ENCODE peak calls at places on chromosomes 2 and 18, in eight cellular contexts. K is CD8-positive, alpha-beta T cell; C is GM23338; U is fibroblast of lung; S is sigmoid colon; N is aorta; T is H1; I is upper lobe of right lung. Y is an unnamed sample. For H3K4me1, the result is how much of the 10 kb centered on the place peaks cover.

GRCh38 chr2:197357986-197358385 is 47.4 kb upstream of the ANKRD44 start:
- DNase-seq in I (no peak), T (no peak), N (no peak), S (no peak), C (no peak), U (no peak), K (no peak), Y (no peak)

GRCh38 chr2:181300600-181301291 is 156.4 kb upstream of the ITGA4 start:
- DNase-seq in U (no peak), S (no peak), I (no peak), N (no peak), C (no peak), T (no peak), K (peak), Y (no peak)

GRCh38 chr2:217989221-217989948 is 13.4 kb downstream of the TNS1 start:
- DNase-seq in S (no peak), I (peak), U (no peak), T (no peak), N (peak), K (no peak), C (no peak), Y (no peak)

GRCh38 chr2:95525294-95526035 is 40.9 kb upstream of the TRIM43B start:
- DNase-seq in U (peak), C (peak), T (no peak), I (peak), S (no peak), N (no peak), K (no peak), Y (no peak)

GRCh38 chr2:119282139-119282965 is 58.7 kb downstream of the STEAP3 start:
- DNase-seq in U (no peak), C (no peak), K (no peak), T (no peak), N (no peak), S (no peak), I (no peak), Y (no peak)

GRCh38 chr2:143545643-143546275 is 416.5 kb downstream of the ARHGAP15 start:
- DNase-seq in N (no peak), I (no peak), T (no peak), S (no peak), K (no peak), C (no peak), U (peak), Y (no peak)

GRCh38 chr18:3037423-3037915 is 24.5 kb upstream of the LPIN2 start:
- DNase-seq in C (no peak), I (no peak), U (peak), K (no peak), S (no peak), N (no peak), T (no peak), Y (peak)

GRCh38 chr2:212520340-212520739 is 18.3 kb downstream of the ERBB4 start:
- DNase-seq in T (no peak), K (no peak), C (peak), I (no peak), U (no peak), N (no peak), S (no peak), Y (no peak)

GRCh38 chr18:45012286-45012685 is 331.6 kb downstream of the SETBP1 start:
- DNase-seq in S (no peak), N (no peak), C (peak), U (peak), T (no peak), I (no peak), K (no peak), Y (no peak)

GRCh38 chr2:196309646-196310045 is 138.3 kb upstream of the STK17B start:
- DNase-seq in S (no peak), C (no peak), U (no peak), N (no peak), K (no peak), T (no peak), I (no peak), Y (no peak)

GRCh38 chr2:130864830-130865229 is 28.1 kb downstream of the ARHGEF4 start:
- DNase-seq in K (no peak), C (no peak), I (peak), T (no peak), S (peak), N (peak), U (peak), Y (no peak)

GRCh38 chr2:76895469-76895868 is 626.7 kb downstream of the LRRTM4 start:
- DNase-seq in S (no peak), N (no peak), K (no peak), I (no peak), U (no peak), T (no peak), C (no peak), Y (no peak)

GRCh38 chr2:156340377-156340776 is 7.9 kb upstream of the NR4A2 start:
- DNase-seq in T (no peak), K (no peak), C (no peak), S (no peak), I (no peak), N (no peak), U (no peak), Y (no peak)

GRCh38 chr2:73292316-73292905 is 937 bp downstream of the EGR4 start:
- DNase-seq in K (no peak), S (no peak), N (no peak), I (no peak), T (no peak), U (no peak), C (peak), Y (no peak)

GRCh38 chr2:24548058-24548457 is 57.0 kb downstream of the NCOA1 start:
- DNase-seq in N (no peak), I (no peak), S (no peak), K (no peak), C (no peak), T (no peak), U (no peak), Y (no peak)

GRCh38 chr2:217367464-217367863 is 507.6 kb upstream of the TNP1 start:
- DNase-seq in U (peak), I (no peak), C (no peak), K (no peak), T (no peak), N (no peak), S (no peak), Y (no peak)

GRCh38 chr2:227462463-227462951 is 9.4 kb upstream of the AGFG1 start:
- DNase-seq in N (no peak), T (no peak), K (no peak), U (no peak), S (no peak), I (no peak), C (no peak), Y (peak)

GRCh38 chr2:115635440-115635839 is 1193.0 kb downstream of the DPP10 start:
- DNase-seq in C (no peak), U (no peak), S (no peak), K (no peak), N (no peak), I (no peak), T (no peak), Y (no peak)

GRCh38 chr2:26615336-26616031 is 25.7 kb downstream of the CIB4 start:
- DNase-seq in N (no peak), K (no peak), I (peak), U (no peak), T (peak), C (peak), S (peak), Y (no peak)
- H3K4me3 ChIP-seq in N (no peak), K (no peak), I (no peak), U (no peak), T (no peak), C (no peak), S (no peak), Y (no peak)

DNA sequence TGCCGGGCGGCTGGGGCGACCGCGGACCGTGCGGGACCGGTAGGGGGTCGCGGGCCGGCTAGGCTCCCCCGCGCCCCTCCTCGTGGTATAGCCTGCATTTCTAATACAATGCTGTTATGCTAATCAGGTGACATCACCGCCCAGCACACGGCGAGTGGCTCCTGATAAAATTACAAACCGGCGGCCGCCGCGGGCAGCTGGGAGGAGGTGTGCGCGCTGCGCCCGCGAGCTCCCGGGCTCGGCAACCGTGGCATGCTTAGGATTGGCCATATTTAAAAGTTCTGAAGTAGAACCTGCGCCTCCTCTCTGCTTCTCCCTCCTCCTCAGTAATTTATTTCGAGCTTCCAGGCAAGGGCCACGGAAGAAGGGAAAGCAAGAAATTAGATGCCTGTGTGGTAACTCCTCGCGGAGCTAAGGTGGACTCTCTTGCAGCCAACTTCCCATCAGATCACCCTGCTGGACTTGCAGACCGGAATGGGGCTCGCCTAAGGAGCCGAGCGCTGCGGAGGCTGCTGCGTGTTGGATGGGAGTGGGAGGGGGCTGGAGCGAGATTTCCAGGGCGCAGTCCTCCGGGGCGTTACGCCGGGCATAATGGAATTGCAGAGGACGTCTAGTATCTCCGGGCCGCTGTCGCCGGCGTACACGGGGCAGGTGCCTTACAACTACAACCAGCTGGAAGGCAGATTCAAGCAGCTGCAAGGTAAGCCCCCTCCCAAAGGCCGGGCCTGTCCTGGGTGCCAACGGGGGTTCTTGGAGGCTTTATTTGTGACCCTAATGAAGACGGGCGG is 102.3 kb downstream of the SPTBN1 start:
- DNase-seq in U (peak), K (peak), N (peak), C (peak), I (peak), T (peak), S (peak), Y (peak)
- H3K4me1 ChIP-seq in U (under half), K (under half), N (under half), C (under half), I (half or more), T (under half), S (half or more), Y (under half)

DNA sequence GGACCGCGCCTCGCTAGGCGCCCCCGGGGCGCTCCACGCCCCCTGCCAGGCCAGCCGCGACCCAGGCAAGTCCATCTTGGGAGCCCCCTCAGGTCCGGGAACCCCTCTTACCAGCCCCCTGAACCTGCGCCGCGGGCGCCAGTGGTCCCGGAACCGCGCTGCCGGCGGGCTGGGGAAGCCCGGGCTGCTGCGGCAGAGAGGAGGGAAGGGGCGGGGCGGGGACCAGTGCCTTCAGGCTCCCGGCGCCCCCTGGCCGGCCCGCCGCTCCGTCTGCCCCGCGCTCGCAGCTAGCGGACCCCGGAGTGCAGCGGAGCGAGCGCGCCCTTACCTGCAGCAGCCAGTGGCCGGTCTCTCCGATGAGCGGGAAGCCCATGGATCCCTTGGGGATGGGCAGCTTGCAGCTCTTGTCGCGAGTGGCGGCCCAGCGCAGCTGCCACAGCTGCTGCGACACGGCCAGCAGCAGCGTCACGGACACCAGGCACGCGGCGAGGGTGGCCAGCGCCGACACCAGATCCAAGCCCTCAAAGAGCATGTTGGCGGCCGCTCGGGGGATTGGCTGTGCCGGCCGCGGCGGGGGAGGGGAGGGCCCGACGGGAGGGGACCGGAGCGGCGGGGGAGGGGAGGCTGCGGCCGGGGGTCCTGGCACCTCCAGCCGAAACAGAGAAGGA is at the start of gene CYP26B1:
- DNase-seq in C (peak), I (peak), N (peak), T (no peak), S (peak), K (peak), U (no peak), Y (no peak)
- H3K27ac ChIP-seq in C (no peak), I (no peak), N (no peak), T (no peak), S (no peak), K (no peak), U (no peak), Y (no peak)

DNA sequence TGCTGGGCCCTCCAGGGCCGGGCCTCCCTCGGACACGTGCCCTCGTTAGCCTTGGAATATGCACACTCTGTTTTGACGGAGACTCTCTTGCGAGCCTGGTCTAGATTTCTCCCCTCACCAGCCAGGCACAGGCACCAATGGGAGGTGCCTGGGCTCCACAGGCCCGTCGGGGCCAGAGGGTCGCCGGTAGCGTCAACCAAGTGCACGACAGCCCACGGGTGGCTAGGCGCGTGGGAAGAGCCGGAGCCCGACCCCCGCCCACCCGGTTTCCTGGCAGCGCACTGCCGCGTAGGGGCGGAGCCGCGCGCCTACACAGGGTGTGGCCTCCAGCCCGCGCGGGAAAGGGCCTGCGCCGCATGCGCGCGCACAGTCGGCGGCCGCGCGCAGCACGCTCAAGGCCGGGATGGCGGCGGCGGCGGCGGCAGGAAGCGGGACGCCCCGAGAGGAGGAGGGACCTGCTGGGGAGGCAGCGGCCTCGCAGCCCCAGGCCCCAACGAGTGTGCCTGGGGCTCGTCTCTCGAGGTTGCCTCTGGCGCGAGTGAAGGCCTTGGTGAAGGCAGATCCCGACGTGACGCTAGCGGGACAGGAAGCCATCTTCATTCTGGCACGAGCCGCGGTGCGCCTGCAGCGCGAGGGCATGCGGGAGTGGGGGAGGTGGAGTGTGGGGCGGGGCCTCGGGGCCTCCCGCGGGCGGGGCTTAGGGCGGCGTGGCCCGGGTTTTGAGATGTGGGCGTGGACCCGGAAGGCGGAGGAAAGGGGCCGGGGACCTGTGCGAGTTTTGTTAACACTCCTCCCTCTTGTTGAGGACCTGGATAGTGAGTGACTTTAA is at the start of gene POLE4:
- DNase-seq in T (peak), I (peak), C (peak), K (peak), N (peak), U (peak), S (peak), Y (peak)
- H3K4me3 ChIP-seq in T (peak), I (peak), C (peak), K (peak), N (peak), U (peak), S (peak), Y (peak)

GRCh38 chr18:9922592-9923308 is 8.9 kb downstream of the VAPA start:
- DNase-seq in C (no peak), N (no peak), S (no peak), U (no peak), I (no peak), T (no peak), K (no peak), Y (no peak)
- H3K4me1 ChIP-seq in C (half or more), N (under half), S (half or more), U (under half), I (half or more), T (under half), K (half or more), Y (half or more)

GRCh38 chr2:170817247-170817998 is 736 bp downstream of the GAD1 start:
- DNase-seq in C (peak), T (no peak), N (no peak), I (no peak), S (no peak), U (peak), K (no peak), Y (no peak)
- H3K27ac ChIP-seq in C (no peak), T (no peak), N (peak), I (no peak), S (no peak), U (no peak), K (no peak), Y (no peak)

GRCh38 chr18:63550068-63550467 is 7.9 kb downstream of the SERPINB12 start:
- DNase-seq in I (no peak), C (no peak), K (no peak), S (no peak), N (no peak), T (no peak), U (no peak), Y (no peak)

GRCh38 chr18:63551769-63552168 is 9.6 kb downstream of the SERPINB12 start:
- DNase-seq in U (no peak), I (no peak), K (no peak), T (no peak), C (no peak), S (no peak), N (no peak), Y (no peak)

GRCh38 chr18:63553117-63553516 is 10.9 kb downstream of the SERPINB12 start:
- DNase-seq in I (no peak), S (no peak), C (no peak), N (no peak), T (no peak), K (no peak), U (peak), Y (no peak)

GRCh38 chr18:63552581-63552980 is 10.4 kb downstream of the SERPINB12 start:
- DNase-seq in K (no peak), I (no peak), C (no peak), T (no peak), N (no peak), S (no peak), U (no peak), Y (no peak)
- H3K4me3 ChIP-seq in K (no peak), I (no peak), C (no peak), T (no peak), N (no peak), S (no peak), U (no peak), Y (no peak)

GRCh38 chr18:61464551-61465102 is 131.4 kb downstream of the CDH20 start:
- DNase-seq in T (no peak), K (no peak), S (no peak), C (no peak), N (no peak), I (no peak), U (peak), Y (no peak)
- H3K4me1 ChIP-seq in T (under half), K (under half), S (under half), C (under half), N (under half), I (under half), U (under half), Y (under half)

GRCh38 chr18:21080576-21080975 is 31.0 kb downstream of the ROCK1 start:
- DNase-seq in N (no peak), S (no peak), K (no peak), T (no peak), I (no peak), C (no peak), U (no peak), Y (no peak)

GRCh38 chr18:21081425-21081824 is 30.2 kb downstream of the ROCK1 start:
- DNase-seq in S (no peak), N (no peak), T (no peak), I (no peak), C (no peak), U (no peak), K (no peak), Y (no peak)

GRCh38 chr18:21083017-21083416 is 28.6 kb downstream of the ROCK1 start:
- DNase-seq in N (no peak), S (no peak), T (no peak), I (no peak), U (no peak), K (no peak), C (no peak), Y (no peak)

GRCh38 chr18:21085579-21086161 is 25.9 kb downstream of the ROCK1 start:
- DNase-seq in I (no peak), N (no peak), S (no peak), U (peak), K (no peak), T (no peak), C (no peak), Y (no peak)

DNA sequence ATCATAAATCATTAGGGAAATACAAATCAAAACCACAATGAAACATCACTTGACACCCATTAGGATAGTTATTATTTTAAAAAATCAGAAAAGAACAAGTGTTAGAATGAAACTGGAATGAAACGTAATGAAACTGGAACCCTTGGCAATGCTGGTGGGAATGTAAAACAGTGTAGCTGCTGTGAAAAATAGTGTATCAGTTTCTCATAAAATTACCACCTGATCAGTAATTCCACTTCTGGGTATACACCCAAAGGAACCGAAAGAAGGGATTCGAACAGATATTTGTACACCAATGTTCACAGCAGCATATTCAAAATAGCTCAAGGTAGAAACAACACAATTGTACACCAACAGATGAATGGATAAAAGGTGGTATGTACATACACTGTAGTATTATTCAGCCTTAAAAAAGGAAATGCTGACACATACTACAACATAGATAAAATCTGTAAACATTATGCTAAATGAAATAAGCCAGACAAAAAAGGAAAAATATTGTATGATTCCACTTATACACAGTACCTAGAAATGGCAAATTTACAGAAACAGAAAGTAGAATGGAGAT is 27.0 kb downstream of the ROCK1 start:
- DNase-seq in C (no peak), N (no peak), I (no peak), K (no peak), S (no peak), U (no peak), T (no peak), Y (no peak)
- H3K27ac ChIP-seq in C (no peak), N (no peak), I (no peak), K (no peak), S (no peak), U (no peak), T (no peak), Y (no peak)

Y was measured in CD4-positive, CD25-positive, alpha-beta regulatory T cell.